ENCODE peak calls at places on chromosomes 11 and 22, in eight cellular contexts. V, R, A, X, Z, H, D and L are unnamed samples.

GRCh38 chr11:66266378-66267038 is 1.9 kb upstream of the RAB1B start:
- DNase-seq in H (no peak), D (no peak), X (no peak), R (no peak), Z (no peak), A (no peak), V (no peak), L (no peak)

GRCh38 chr22:22239311-22239939 is 5.2 kb upstream of the VPREB1 start:
- DNase-seq in A (no peak), D (no peak), V (no peak), R (no peak), X (no peak), H (no peak), Z (no peak), L (no peak)

GRCh38 chr11:26134481-26135355 is 197.2 kb upstream of the ANO3 start:
- DNase-seq in Z (peak; percentile 14), H (peak; percentile 40), D (peak; percentile 68), R (no peak), V (no peak), X (peak; percentile 60), A (no peak), L (no peak)

GRCh38 chr11:76729214-76729613 is 53.9 kb upstream of the TSKU start:
- DNase-seq in Z (no peak), H (no peak), X (no peak), R (no peak), V (no peak), D (no peak), A (no peak), L (no peak)

GRCh38 chr11:119785131-119785530 is 56.1 kb upstream of the NECTIN1 start:
- DNase-seq in X (no peak), R (no peak), D (no peak), A (no peak), H (no peak), Z (no peak), V (no peak), L (no peak)

GRCh38 chr11:119389611-119390254 is 8.2 kb upstream of the USP2 start:
- DNase-seq in R (no peak), Z (no peak), X (peak; percentile 39), A (no peak), D (no peak), H (no peak), V (peak; percentile 30), L (no peak)

GRCh38 chr11:59899532-59899931 is 20.9 kb downstream of the OOSP3 start:
- DNase-seq in R (no peak), H (no peak), V (no peak), X (peak; percentile 36), D (no peak), Z (no peak), A (no peak), L (no peak)

GRCh38 chr11:95068549-95068948 is 1.8 kb downstream of the SRSF8 start:
- DNase-seq in A (peak; percentile 85), X (peak; percentile 98), Z (peak; percentile 93), D (peak; percentile 94), R (peak; percentile 82), V (peak; percentile 89), H (peak; percentile 38), L (peak; percentile 88)

GRCh38 chr11:112132737-112133136 is 31.2 kb downstream of the IL18 start:
- DNase-seq in H (no peak), X (no peak), V (no peak), Z (no peak), R (no peak), D (no peak), A (no peak), L (no peak)

GRCh38 chr11:129364143-129364654 is 11.4 kb upstream of the BARX2 start:
- DNase-seq in A (peak; percentile 91), D (peak; percentile 92), R (peak; percentile 35), X (peak; percentile 93), Z (peak; percentile 83), V (peak; percentile 88), H (peak; percentile 87), L (peak; percentile 56)

GRCh38 chr11:706439-706956 is 467 bp downstream of the EPS8L2 start:
- DNase-seq in A (peak; percentile 69), V (peak; percentile 53), H (no peak), D (peak; percentile 82), R (no peak), Z (peak; percentile 34), X (peak; percentile 24), L (no peak)

GRCh38 chr11:58133329-58134076 is 8.2 kb upstream of the OR9I1 start:
- DNase-seq in H (no peak), R (no peak), D (no peak), Z (no peak), V (no peak), X (no peak), A (no peak), L (no peak)

GRCh38 chr11:36750349-36750748 is 152.3 kb upstream of the RAG2 start:
- DNase-seq in D (peak; percentile 8), X (no peak), H (no peak), V (no peak), A (no peak), R (no peak), Z (no peak), L (no peak)

GRCh38 chr22:43381693-43382092 is 30.1 kb upstream of the MPPED1 start:
- DNase-seq in D (no peak), A (no peak), Z (no peak), R (no peak), X (no peak), V (no peak), H (no peak), L (no peak)

GRCh38 chr11:113782134-113782533 is 2.5 kb downstream of the CLDN25 start:
- DNase-seq in Z (no peak), X (no peak), D (no peak), R (no peak), V (no peak), H (no peak), A (no peak), L (no peak)

GRCh38 chr11:110148775-110149744 is 55.9 kb downstream of the ZC3H12C start:
- DNase-seq in X (peak; percentile 85), V (no peak), R (no peak), D (peak; percentile 69), Z (peak; percentile 61), H (no peak), A (no peak), L (no peak)

GRCh38 chr11:4523666-4524065 is 21.3 kb upstream of the OR52M1 start:
- DNase-seq in R (no peak), D (no peak), V (no peak), Z (no peak), H (no peak), X (no peak), A (no peak), L (no peak)

GRCh38 chr22:40363059-40363458 is 7.3 kb upstream of the SGSM3 start:
- DNase-seq in A (no peak), D (peak; percentile 78), Z (peak; percentile 67), H (no peak), V (no peak), X (peak; percentile 45), R (no peak), L (no peak)

GRCh38 chr22:20526628-20527355 is 19.4 kb downstream of the MED15 start:
- DNase-seq in R (no peak), A (no peak), X (peak; percentile 77), H (no peak), Z (peak; percentile 70), D (peak; percentile 82), V (no peak), L (peak; percentile 52)

GRCh38 chr11:121416909-121417567 is 35.1 kb upstream of the SORL1 start:
- DNase-seq in Z (peak; percentile 97), R (peak; percentile 66), V (peak; percentile 90), A (peak; percentile 84), D (peak; percentile 91), X (peak; percentile 90), H (no peak), L (peak; percentile 83)
- H3K4me3 ChIP-seq in Z (no peak overlapping the region), R (no peak overlapping the region), V (no peak overlapping the region), A (no peak overlapping the region), D (no peak overlapping the region), X (no peak overlapping the region), H (no peak overlapping the region), L (no peak overlapping the region)

GRCh38 chr22:45163417-45164216 is at the start of gene NUP50:
- DNase-seq in X (peak; percentile 99), R (peak; percentile 91), D (peak; percentile 99), H (peak; percentile 98), A (peak; percentile 98), V (peak; percentile 96), Z (peak; percentile 98), L (peak; percentile 82)

GRCh38 chr22:45163074-45163416 is 680 bp upstream of the NUP50 start:
- DNase-seq in Z (peak; percentile 46), D (peak; percentile 56), X (peak; percentile 56), A (peak; percentile 64), H (no peak), R (no peak), V (peak; percentile 32), L (no peak)

GRCh38 chr22:45162531-45162930 is 1.2 kb upstream of the NUP50 start:
- DNase-seq in R (no peak), H (no peak), A (no peak), Z (no peak), V (no peak), X (no peak), D (peak; percentile 2), L (no peak)

GRCh38 chr22:45157907-45158306 is 5.8 kb upstream of the NUP50 start:
- DNase-seq in A (no peak), Z (no peak), X (no peak), D (no peak), H (no peak), R (no peak), V (no peak), L (no peak)

GRCh38 chr22:45159652-45160462 is 3.9 kb upstream of the NUP50 start:
- DNase-seq in R (no peak), A (peak; percentile 49), X (peak; percentile 68), Z (no peak), D (peak; percentile 30), H (no peak), V (no peak), L (no peak)
- H3K4me3 ChIP-seq in R (no peak overlapping the region), A (no peak overlapping the region), X (no peak overlapping the region), Z (no peak overlapping the region), D (no peak overlapping the region), H (no peak overlapping the region), V (no peak overlapping the region), L (no peak overlapping the region)

GRCh38 chr11:83945953-83946352 is 659.8 kb upstream of the CCDC90B start:
- DNase-seq in D (no peak), A (no peak), R (no peak), Z (no peak), V (no peak), H (no peak), X (no peak), L (no peak)

GRCh38 chr11:83951521-83951920 is 665.4 kb upstream of the CCDC90B start:
- DNase-seq in Z (no peak), V (no peak), H (no peak), D (no peak), R (no peak), A (no peak), X (no peak), L (no peak)

GRCh38 chr11:83948205-83948604 is 662.0 kb upstream of the CCDC90B start:
- DNase-seq in R (no peak), H (no peak), X (no peak), V (no peak), Z (no peak), D (no peak), A (no peak), L (no peak)
- H3K4me3 ChIP-seq in R (no peak overlapping the region), H (no peak overlapping the region), X (no peak overlapping the region), V (no peak overlapping the region), Z (no peak overlapping the region), D (no peak overlapping the region), A (no peak overlapping the region), L (no peak overlapping the region)

DNA sequence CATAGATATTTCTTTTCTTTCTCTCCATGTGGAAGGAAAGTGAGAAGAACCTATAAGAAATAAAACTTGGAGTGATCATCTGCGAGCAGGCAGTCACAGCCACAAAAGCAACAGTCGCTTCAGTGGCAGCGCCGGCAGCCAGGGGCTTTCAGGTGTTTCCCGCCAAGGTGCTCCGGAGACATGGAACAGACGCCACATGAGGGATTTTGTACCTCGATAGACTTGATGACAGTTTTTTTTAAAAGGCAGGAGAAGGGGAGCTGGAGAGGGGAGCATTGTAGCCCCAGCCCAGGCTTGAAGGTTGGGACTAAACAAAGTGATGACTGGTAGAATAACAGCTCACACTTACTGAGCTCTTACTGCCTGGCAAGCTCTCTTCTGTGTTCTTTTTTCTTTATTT is 471.4 kb upstream of the B3GAT1 start:
- DNase-seq in R (no peak), V (no peak), Z (no peak), X (no peak), H (no peak), D (no peak), A (no peak), L (no peak)
- H3K4me3 ChIP-seq in R (no peak overlapping the region), V (no peak overlapping the region), Z (no peak overlapping the region), X (no peak overlapping the region), H (no peak overlapping the region), D (no peak overlapping the region), A (no peak overlapping the region), L (no peak overlapping the region)